ENCODE peak calls at places on chromosomes 4 and X, in nine cellular contexts. V is SK-N-SH, I is transverse colon, G is GM12878, F is HCT116, B is stomach, M is suprapubic skin, E is endothelial cell of umbilical vein, P is GM23338. O is an unnamed sample.

GRCh38 chr4:57195622-57196021 is 85.4 kb upstream of the IGFBP7 start:
- DNase-seq in V (no peak), I (no peak), G (no peak), F (no peak), B (no peak), M (no peak), E (no peak), P (no peak), O (no peak)

GRCh38 chr4:41933997-41934812 is 1.0 kb upstream of the TMEM33 start:
- DNase-seq in V (no peak), I (no peak), G (no peak), F (peak; percentile 16), B (no peak), M (no peak), E (no peak), P (peak; percentile 57), O (no peak)

GRCh38 chr4:52873191-52873590 is 11.1 kb downstream of the RASL11B start:
- DNase-seq in V (no peak), I (peak; percentile 53), G (no peak), F (peak; percentile 13), B (peak; percentile 28), M (no peak), E (peak; percentile 75), P (no peak), O (no peak)

GRCh38 chrX:73768886-73769285 is 205.9 kb downstream of the CHIC1 start:
- DNase-seq in V (no peak), I (no peak), G (no peak), F (no peak), B (no peak), M (no peak), E (no peak), P (no peak), O (no peak)

GRCh38 chr4:168577624-168578023 is 80.8 kb downstream of the PALLD start:
- DNase-seq in V (no peak), I (no peak), G (no peak), F (no peak), B (no peak), M (no peak), E (no peak), P (no peak), O (no peak)

GRCh38 chr4:23878235-23878861 is 11.5 kb downstream of the PPARGC1A start:
- DNase-seq in V (no peak), I (no peak), G (no peak), F (no peak), B (no peak), M (no peak), E (no peak), P (no peak), O (no peak)

GRCh38 chrX:16712116-16712824 is at the start of gene CTPS2:
- DNase-seq in V (peak; percentile 82), I (peak; percentile 77), G (no peak), F (no peak), B (peak; percentile 70), M (peak; percentile 79), E (peak; percentile 1), P (peak; percentile 58), O (peak; percentile 73)

GRCh38 chr4:150209140-150209829 is 131.0 kb downstream of the DCLK2 start:
- DNase-seq in V (peak; percentile 56), I (peak; percentile 69), G (no peak), F (peak; percentile 49), B (peak; percentile 59), M (no peak), E (peak; percentile 73), P (peak; percentile 78), O (peak; percentile 36)

GRCh38 chr4:77172336-77172735 is 15.3 kb downstream of the CCNG2 start:
- DNase-seq in V (no peak), I (no peak), G (no peak), F (no peak), B (no peak), M (no peak), E (no peak), P (no peak), O (no peak)

GRCh38 chr4:13160906-13161305 is 323.2 kb downstream of the RAB28 start:
- DNase-seq in V (no peak), I (no peak), G (no peak), F (no peak), B (no peak), M (no peak), E (no peak), P (no peak), O (no peak)

GRCh38 chr4:85946821-85947220 is 413.0 kb downstream of the MAPK10 start:
- DNase-seq in V (no peak), I (no peak), G (no peak), F (no peak), B (no peak), M (no peak), E (no peak), P (no peak), O (no peak)

GRCh38 chr4:55947912-55948725 is 626 bp upstream of the CEP135 start:
- DNase-seq in V (peak; percentile 8), I (no peak), G (peak; percentile 59), F (peak; percentile 28), B (no peak), M (no peak), E (peak; percentile 98), P (no peak), O (peak; percentile 31)

GRCh38 chrX:50988649-50989048 is 78.1 kb downstream of the BMP15 start:
- DNase-seq in V (peak; percentile 29), I (no peak), G (no peak), F (no peak), B (no peak), M (no peak), E (peak; percentile 21), P (peak; percentile 49), O (no peak)

GRCh38 chr4:181503800-181504364 is 739.3 kb upstream of the TENM3 start:
- DNase-seq in V (peak; percentile 6), I (no peak), G (no peak), F (no peak), B (no peak), M (no peak), E (no peak), P (peak; percentile 51), O (no peak)

GRCh38 chr4:170743633-170744032 is 653.9 kb upstream of the AADAT start:
- DNase-seq in V (no peak), I (no peak), G (no peak), F (no peak), B (no peak), M (no peak), E (no peak), P (no peak), O (no peak)

GRCh38 chr4:185201983-185202962 is 1.5 kb downstream of the CFAP97 start:
- DNase-seq in V (peak; percentile 76), I (no peak), G (no peak), F (no peak), B (no peak), M (no peak), E (peak; percentile 44), P (peak; percentile 51), O (no peak)
- H3K4me3 ChIP-seq in V (peak overlapping the region; percentile 72), I (no peak overlapping the region), G (peak overlapping the region; percentile 61), F (peak overlapping the region; percentile 63), B (no peak overlapping the region), M (peak overlapping the region; percentile 91), E (no peak overlapping the region), P (peak overlapping the region; percentile 74), O (no peak overlapping the region)

GRCh38 chrX:108246304-108246954 is 154.9 kb downstream of the ATG4A start:
- DNase-seq in V (no peak), I (no peak), G (no peak), F (no peak), B (no peak), M (no peak), E (no peak), P (no peak), O (no peak)
- H3K4me1 ChIP-seq in V (no peaks in the 10 kb centered on the region), I (no peaks in the 10 kb centered on the region), G (no peaks in the 10 kb centered on the region), F (no peaks in the 10 kb centered on the region), B (no peaks in the 10 kb centered on the region), M (no peaks in the 10 kb centered on the region), E (no peaks in the 10 kb centered on the region), P (no peaks in the 10 kb centered on the region), O (no peaks in the 10 kb centered on the region)

GRCh38 chrX:140710710-140711109 is 1.2 kb downstream of the LINC00632 start:
- DNase-seq in V (peak; percentile 30), I (no peak), G (no peak), F (no peak), B (no peak), M (no peak), E (no peak), P (peak; percentile 16), O (no peak)
- TF ChIP-seq POLR2AphosphoS5 in V (no peak), I (no peak), G (no peak), F (no peak), B (no peak), M (no peak), E (no peak), P (no peak), O (no peak)

GRCh38 chr4:87188932-87189331 is 31.5 kb downstream of the KLHL8 start:
- DNase-seq in V (no peak), I (no peak), G (no peak), F (no peak), B (no peak), M (no peak), E (no peak), P (no peak), O (no peak)
- H3K4me3 ChIP-seq in V (no peak overlapping the region), I (no peak overlapping the region), G (no peak overlapping the region), F (no peak overlapping the region), B (no peak overlapping the region), M (no peak overlapping the region), E (no peak overlapping the region), P (no peak overlapping the region), O (no peak overlapping the region)

O was measured in upper lobe of left lung.